ENCODE peak calls at places on chromosomes 5 and 9, in eight cellular contexts. C, V, N, O, Z, Y, A and L are unnamed samples.

GRCh38 chr5:136457390-136458094 is 92.2 kb upstream of the TRPC7 start:
- DNase-seq in N (no peak), O (no peak), C (no peak), Z (no peak), Y (no peak), V (no peak), A (no peak), L (no peak)

GRCh38 chr9:108468364-108468763 is 387.4 kb downstream of the ACTL7B start:
- DNase-seq in C (peak), N (peak), V (peak), Z (peak), A (peak), Y (peak), O (no peak), L (no peak)

GRCh38 chr5:141349917-141350619 is at the start of gene PCDHGB1:
- DNase-seq in O (no peak), Y (no peak), N (peak), V (peak), Z (peak), C (peak), A (peak), L (peak)

GRCh38 chr9:70556736-70557135 is 142.3 kb upstream of the KLF9 start:
- DNase-seq in N (no peak), Z (no peak), C (no peak), O (no peak), A (no peak), Y (no peak), V (no peak), L (no peak)

GRCh38 chr5:29208026-29208425 is 1985.5 kb upstream of the CDH6 start:
- DNase-seq in Z (no peak), N (no peak), A (no peak), O (no peak), Y (peak), C (no peak), V (no peak), L (no peak)

GRCh38 chr5:180097163-180097894 is 25.8 kb upstream of the RNF130 start:
- DNase-seq in Y (no peak), C (no peak), O (no peak), N (no peak), Z (no peak), A (no peak), V (no peak), L (no peak)

GRCh38 chr9:129069128-129069824 is 11.6 kb upstream of the DOLPP1 start:
- DNase-seq in O (peak), Z (no peak), A (peak), C (peak), Y (no peak), N (no peak), V (no peak), L (no peak)

GRCh38 chr9:123697686-123698085 is 232.2 kb downstream of the DENND1A start:
- DNase-seq in N (no peak), Z (no peak), V (no peak), O (no peak), A (no peak), Y (no peak), C (peak), L (no peak)

GRCh38 chr9:68970150-68970549 is 43.8 kb downstream of the PRKACG start:
- DNase-seq in V (no peak), Y (no peak), O (no peak), A (peak), N (no peak), Z (no peak), C (no peak), L (no peak)

GRCh38 chr5:113675166-113675565 is 161.7 kb downstream of the YTHDC2 start:
- DNase-seq in A (no peak), N (no peak), C (no peak), Z (no peak), V (no peak), Y (no peak), O (no peak), L (no peak)

GRCh38 chr5:65186646-65187227 is 295.0 kb downstream of the ADAMTS6 start:
- DNase-seq in Y (no peak), C (no peak), O (no peak), Z (no peak), N (no peak), A (no peak), V (no peak), L (no peak)

GRCh38 chr9:95193067-95193466 is 124.4 kb downstream of the FANCC start:
- DNase-seq in A (no peak), V (peak), Z (peak), N (no peak), O (no peak), C (no peak), Y (no peak), L (no peak)

GRCh38 chr9:94757158-94757557 is 30.7 kb downstream of the AOPEP start:
- DNase-seq in Z (no peak), V (no peak), N (no peak), A (no peak), Y (no peak), C (no peak), O (no peak), L (no peak)

GRCh38 chr9:124242331-124243194 is 15.2 kb upstream of the NEK6 start:
- DNase-seq in V (peak), O (no peak), Z (peak), N (no peak), C (no peak), A (peak), Y (no peak), L (no peak)

GRCh38 chr5:171420429-171421231 is 1.2 kb downstream of the FGF18 start:
- DNase-seq in O (peak), V (peak), C (no peak), Z (peak), A (peak), N (no peak), Y (peak), L (no peak)

GRCh38 chr5:58076473-58077257 is 383.2 kb downstream of the PLK2 start:
- DNase-seq in Y (no peak), O (no peak), V (no peak), C (no peak), N (no peak), A (no peak), Z (no peak), L (no peak)

GRCh38 chr5:50711280-50711679 is 44.8 kb downstream of the PARP8 start:
- DNase-seq in N (no peak), V (no peak), O (no peak), A (peak), Z (no peak), C (peak), Y (no peak), L (no peak)

GRCh38 chr9:89523948-89524347 is 26.0 kb upstream of the SEMA4D start:
- DNase-seq in Z (no peak), C (peak), N (no peak), Y (no peak), V (no peak), O (no peak), A (no peak), L (no peak)

GRCh38 chr9:133604856-133605255 is 4.3 kb downstream of the FAM163B start:
- DNase-seq in N (no peak), C (no peak), O (no peak), V (peak), Y (no peak), Z (no peak), A (no peak), L (no peak)

GRCh38 chr5:111364992-111365391 is 140.8 kb downstream of the CAMK4 start:
- DNase-seq in N (no peak), O (no peak), C (no peak), Z (peak), Y (peak), V (peak), A (no peak), L (no peak)

GRCh38 chr9:68560131-68560844 is 19.6 kb upstream of the TMEM252 start:
- DNase-seq in Z (peak), Y (peak), A (peak), N (peak), C (peak), O (peak), V (peak), L (no peak)

GRCh38 chr5:62489471-62489870 is 76.9 kb downstream of the IPO11 start:
- DNase-seq in O (no peak), Z (no peak), C (no peak), N (no peak), V (no peak), Y (no peak), A (no peak), L (no peak)

GRCh38 chr9:93181672-93182435 is 2.1 kb upstream of the WNK2 start:
- DNase-seq in V (no peak), C (no peak), Z (no peak), O (no peak), Y (no peak), N (no peak), A (no peak), L (no peak)

GRCh38 chr5:38518341-38518740 is 38.1 kb downstream of the LIFR start:
- DNase-seq in A (no peak), V (no peak), Y (no peak), N (no peak), Z (no peak), C (no peak), O (no peak), L (no peak)

GRCh38 chr5:6736106-6736505 is 22.9 kb downstream of the TENT4A start:
- DNase-seq in C (no peak), Z (no peak), Y (no peak), A (no peak), O (no peak), N (no peak), V (no peak), L (no peak)

GRCh38 chr5:112146323-112146848 is 272.7 kb downstream of the EPB41L4A start:
- DNase-seq in A (no peak), Z (no peak), V (no peak), N (no peak), C (peak), Y (peak), O (no peak), L (no peak)

GRCh38 chr5:134005415-134006118 is 792 bp upstream of the VDAC1 start:
- DNase-seq in Y (peak), C (peak), O (peak), V (peak), Z (peak), N (no peak), A (peak), L (peak)

GRCh38 chr5:90558344-90559192 is at the start of gene ADGRV1:
- DNase-seq in C (peak), V (peak), Z (peak), Y (peak), A (peak), N (peak), O (peak), L (peak)
- TF ChIP-seq CTCF in C (no peak), V (no peak), Z (no peak), Y (no peak), A (no peak), N (no peak), O (no peak), L (no peak)

DNA sequence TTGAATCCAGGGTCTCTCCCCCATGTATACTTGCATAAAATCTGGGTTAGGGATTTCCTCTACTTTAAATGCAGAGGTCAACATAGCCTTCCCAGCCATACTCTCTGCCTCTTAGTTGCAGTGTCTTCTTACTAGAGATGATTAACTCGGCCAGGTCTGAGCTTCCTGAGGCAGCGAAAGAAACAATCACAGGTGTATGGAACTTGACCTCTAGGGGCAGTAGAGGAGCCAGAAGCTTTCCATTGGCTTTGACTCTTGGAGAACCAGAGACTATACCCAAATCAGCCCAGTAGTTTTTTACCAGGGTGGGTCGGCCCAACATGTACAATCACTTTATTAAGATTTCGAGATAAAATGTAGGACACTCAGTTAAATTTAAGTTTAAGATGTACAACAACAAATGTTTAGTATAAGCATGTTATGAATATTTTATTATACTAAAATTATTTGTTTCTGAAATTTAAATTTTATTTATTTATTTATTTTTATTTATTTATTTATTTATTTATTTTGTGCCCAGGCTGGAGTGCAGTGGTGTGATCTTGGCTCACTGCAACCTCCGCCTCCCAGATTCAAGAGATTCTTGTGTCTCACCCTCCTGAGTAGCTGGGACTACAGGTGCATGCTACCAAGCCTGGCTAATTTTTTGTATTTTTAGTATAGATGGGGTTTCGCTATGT is 48.0 kb upstream of the DMRT3 start:
- DNase-seq in Y (peak), N (no peak), C (peak), A (peak), O (no peak), Z (peak), V (peak), L (no peak)
- TF ChIP-seq CTCF in Y (peak), N (peak), C (peak), A (peak), O (peak), Z (peak), V (peak), L (peak)

DNA sequence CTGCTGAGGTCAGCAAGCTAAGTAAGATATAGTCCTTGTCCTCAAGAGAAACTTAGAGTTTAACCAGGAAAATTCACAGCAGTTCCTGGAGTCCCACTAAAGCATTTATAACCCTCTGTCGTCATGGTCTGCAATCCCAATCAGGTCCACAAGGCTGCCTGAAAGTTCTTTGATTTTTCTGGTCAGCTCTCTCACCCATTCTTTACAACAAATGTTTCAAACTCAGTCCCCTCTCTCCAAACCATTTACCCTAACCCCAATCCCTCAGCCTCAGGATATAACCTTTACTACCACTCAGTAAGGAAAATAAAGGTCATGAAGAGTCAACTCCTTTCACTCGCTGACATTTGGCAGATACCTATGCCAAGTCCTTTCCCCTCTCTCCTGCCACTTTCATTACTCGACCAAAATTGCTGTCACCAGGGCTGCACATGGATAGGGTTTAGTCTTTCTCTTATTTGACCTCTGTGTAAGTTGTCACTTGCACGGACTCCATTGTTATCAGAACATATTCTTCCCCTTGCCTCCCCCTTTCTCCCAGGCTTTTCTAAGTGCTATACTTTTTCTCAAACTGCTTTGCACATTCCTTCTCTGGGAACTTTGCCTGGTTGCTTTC is 936.6 kb downstream of the NR2F1-AS1 start:
- DNase-seq in Z (peak), C (no peak), V (peak), Y (no peak), A (no peak), N (no peak), O (no peak), L (no peak)
- TF ChIP-seq CTCF in Z (peak), C (no peak), V (peak), Y (peak), A (no peak), N (peak), O (peak), L (no peak)

DNA sequence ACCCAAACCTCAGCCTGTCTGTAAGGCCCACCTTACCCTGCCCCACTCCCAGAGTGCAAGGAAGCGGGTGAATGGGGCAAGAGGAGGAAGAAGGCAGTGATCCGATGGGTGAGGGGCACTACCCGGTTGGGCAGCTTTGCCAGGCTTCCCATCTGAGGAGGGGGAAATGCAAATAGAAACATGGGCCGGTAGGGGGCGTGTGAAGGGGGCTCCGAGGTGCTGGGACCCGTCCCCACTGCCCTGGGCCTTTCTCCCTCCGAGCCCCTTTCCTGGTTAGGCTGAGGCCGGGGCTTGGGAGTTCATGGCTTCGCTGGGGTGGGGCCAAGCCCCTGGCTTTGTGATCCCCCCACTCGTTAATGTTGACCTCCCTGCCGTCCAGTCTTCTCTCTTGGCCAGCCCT is 23.6 kb upstream of the MYORG start:
- DNase-seq in V (peak), N (no peak), O (no peak), A (no peak), C (no peak), Z (peak), Y (no peak), L (no peak)
- TF ChIP-seq CTCF in V (peak), N (no peak), O (no peak), A (no peak), C (no peak), Z (peak), Y (no peak), L (no peak)

GRCh38 chr9:114483499-114483898 is 21.8 kb downstream of the WHRN start:
- DNase-seq in C (no peak), O (no peak), Y (no peak), A (no peak), Z (no peak), V (no peak), N (no peak), L (no peak)
- TF ChIP-seq CTCF in C (no peak), O (no peak), Y (no peak), A (no peak), Z (no peak), V (no peak), N (no peak), L (no peak)

GRCh38 chr5:66494437-66494836 is 101.8 kb upstream of the MAST4 start:
- DNase-seq in C (no peak), N (no peak), Z (peak), V (peak), O (no peak), A (no peak), Y (no peak), L (no peak)

GRCh38 chr5:66503203-66503789 is 92.9 kb upstream of the MAST4 start:
- DNase-seq in O (no peak), C (no peak), N (no peak), A (no peak), Z (no peak), V (no peak), Y (no peak), L (no peak)

DNA sequence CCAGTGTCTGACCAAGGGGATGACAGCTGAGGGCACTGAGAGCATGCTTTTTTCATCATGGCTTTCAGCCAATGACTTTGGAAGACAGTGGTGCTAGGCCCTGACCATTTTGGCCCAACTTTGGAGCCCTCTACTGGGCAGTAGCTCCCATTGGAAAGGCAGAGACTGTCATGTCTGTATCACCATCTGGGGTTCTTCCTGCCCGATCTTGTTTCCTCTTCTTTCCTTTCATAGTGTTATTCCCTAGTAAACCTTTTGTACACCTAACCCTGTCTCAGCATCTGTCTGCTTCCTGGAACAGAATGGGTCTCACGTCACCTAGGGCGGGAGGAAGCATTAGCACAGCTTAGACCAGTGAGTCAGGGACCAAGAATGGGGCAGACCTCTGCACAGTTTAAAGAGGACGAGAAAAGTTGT is 97.4 kb upstream of the MAST4 start:
- DNase-seq in V (peak), Y (peak), O (no peak), Z (peak), C (peak), A (no peak), N (no peak), L (no peak)
- TF ChIP-seq CTCF in V (peak), Y (no peak), O (peak), Z (peak), C (peak), A (no peak), N (no peak), L (no peak)